ENCODE peak calls at places on chromosomes 5 and 9, in seven cellular contexts. F, J, C, B, K, U and R are unnamed samples.
A peak's percentile ranks its signal among the peaks of the same experiment; 100 is the strongest.

GRCh38 chr5:95727764-95728191 is 3.4 kb upstream of the RHOBTB3 start:
- DNase-seq in F (peak; percentile 65), J (no peak), C (no peak), B (no peak), K (no peak), U (peak; percentile 91), R (no peak)

GRCh38 chr5:139486201-139486600 is 3.6 kb upstream of the STING1 start:
- DNase-seq in F (no peak), J (peak; percentile 59), C (no peak), B (no peak), K (peak; percentile 62), U (no peak), R (no peak)

GRCh38 chr5:154309361-154309725 is 118.8 kb downstream of the GALNT10 start:
- DNase-seq in F (no peak), J (no peak), C (peak; percentile 60), B (no peak), K (no peak), U (peak; percentile 89), R (peak; percentile 32)

GRCh38 chr9:88821749-88822106 is 169.5 kb upstream of the S1PR3 start:
- DNase-seq in F (no peak), J (no peak), C (no peak), B (no peak), K (peak; percentile 22), U (no peak), R (no peak)

GRCh38 chr9:34498511-34498910 is 24.3 kb downstream of the ENHO start:
- DNase-seq in F (no peak), J (no peak), C (no peak), B (no peak), K (no peak), U (no peak), R (no peak)

GRCh38 chr5:96661101-96661840 is 905 bp upstream of the CAST start:
- DNase-seq in F (peak; percentile 31), J (no peak), C (peak; percentile 61), B (peak; percentile 23), K (no peak), U (peak; percentile 48), R (peak; percentile 80)

GRCh38 chr9:106403081-106403480 is 459.9 kb upstream of the ZNF462 start:
- DNase-seq in F (peak; percentile 52), J (no peak), C (no peak), B (no peak), K (no peak), U (peak; percentile 93), R (peak; percentile 76)

GRCh38 chr5:45779874-45780671 is 83.9 kb upstream of the HCN1 start:
- DNase-seq in F (no peak), J (no peak), C (no peak), B (no peak), K (no peak), U (no peak), R (no peak)

GRCh38 chr5:40446910-40447309 is 232.8 kb upstream of the PTGER4 start:
- DNase-seq in F (peak; percentile 28), J (no peak), C (peak; percentile 92), B (no peak), K (no peak), U (peak; percentile 55), R (peak; percentile 85)

GRCh38 chr5:17189381-17190036 is 27.9 kb upstream of the BASP1 start:
- DNase-seq in F (peak; percentile 93), J (peak; percentile 86), C (peak; percentile 86), B (peak; percentile 86), K (peak; percentile 93), U (peak; percentile 90), R (peak; percentile 89)

GRCh38 chr5:39159986-39160490 is 59.3 kb downstream of the FYB1 start:
- DNase-seq in F (no peak), J (no peak), C (no peak), B (no peak), K (no peak), U (no peak), R (no peak)
- H3K23ac ChIP-seq in F (no peak overlapping the region), J (no peak overlapping the region), C (no peak overlapping the region), B (no peak overlapping the region), K (no peak overlapping the region), U (no peak overlapping the region), R (no peak overlapping the region)

GRCh38 chr9:4666042-4666699 is at the start of gene SPATA6L:
- DNase-seq in F (peak; percentile 51), J (peak; percentile 29), C (peak; percentile 45), B (no peak), K (peak; percentile 52), U (peak; percentile 61), R (peak; percentile 73)
- H2BK5ac ChIP-seq in F (no peak within 1 kb of the TSS), J (no peak within 1 kb of the TSS), C (no peak within 1 kb of the TSS), B (no peak within 1 kb of the TSS), K (peak within 1 kb of the TSS; percentile 9), U (no peak within 1 kb of the TSS), R (peak within 1 kb of the TSS; percentile 54)

DNA sequence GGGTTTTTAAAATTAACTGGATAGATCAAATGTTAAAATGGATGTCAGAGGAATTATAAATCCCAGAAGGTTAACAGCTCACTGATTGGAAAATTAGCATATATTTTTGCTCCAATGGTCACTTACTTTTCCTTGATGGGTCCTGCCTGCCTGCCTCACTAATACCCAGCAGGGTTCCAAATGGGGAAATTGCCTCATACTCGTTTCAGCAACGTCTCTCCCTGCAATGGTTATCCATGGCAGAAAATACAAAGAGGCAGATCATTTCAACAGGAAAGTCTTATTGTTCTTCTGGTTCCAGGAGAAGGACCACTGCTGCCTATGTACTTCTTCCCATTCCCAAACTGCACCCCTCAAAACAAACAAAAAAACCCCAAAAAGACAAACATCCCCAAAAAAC is 71.3 kb downstream of the ERP44 start:
- DNase-seq in F (peak; percentile 19), J (no peak), C (no peak), B (no peak), K (no peak), U (no peak), R (no peak)
- H3K23ac ChIP-seq in F (no peak overlapping the region), J (no peak overlapping the region), C (no peak overlapping the region), B (no peak overlapping the region), K (no peak overlapping the region), U (no peak overlapping the region), R (no peak overlapping the region)

GRCh38 chr5:120012441-120012840 is 383.1 kb downstream of the FAM170A start:
- DNase-seq in F (no peak), J (no peak), C (no peak), B (no peak), K (no peak), U (no peak), R (no peak)

GRCh38 chr5:120014535-120014934 is 385.2 kb downstream of the FAM170A start:
- DNase-seq in F (no peak), J (no peak), C (peak; percentile 55), B (no peak), K (no peak), U (no peak), R (no peak)

GRCh38 chr5:120017523-120017922 is 388.2 kb downstream of the FAM170A start:
- DNase-seq in F (no peak), J (no peak), C (peak; percentile 32), B (no peak), K (no peak), U (no peak), R (peak; percentile 50)
- H2BK5ac ChIP-seq in F (no peak overlapping the region), J (no peak overlapping the region), C (no peak overlapping the region), B (no peak overlapping the region), K (no peak overlapping the region), U (no peak overlapping the region), R (no peak overlapping the region)

GRCh38 chr9:20032413-20033006 is 243.7 kb upstream of the SLC24A2 start:
- DNase-seq in F (no peak), J (no peak), C (no peak), B (no peak), K (no peak), U (no peak), R (peak; percentile 23)

GRCh38 chr9:20042312-20042711 is 253.5 kb upstream of the SLC24A2 start:
- DNase-seq in F (no peak), J (no peak), C (no peak), B (no peak), K (no peak), U (no peak), R (no peak)

GRCh38 chr9:20041717-20042116 is 252.9 kb upstream of the SLC24A2 start:
- DNase-seq in F (peak; percentile 17), J (no peak), C (no peak), B (no peak), K (no peak), U (no peak), R (no peak)

GRCh38 chr9:20040991-20041606 is 252.3 kb upstream of the SLC24A2 start:
- DNase-seq in F (peak; percentile 22), J (no peak), C (no peak), B (no peak), K (no peak), U (no peak), R (no peak)

DNA sequence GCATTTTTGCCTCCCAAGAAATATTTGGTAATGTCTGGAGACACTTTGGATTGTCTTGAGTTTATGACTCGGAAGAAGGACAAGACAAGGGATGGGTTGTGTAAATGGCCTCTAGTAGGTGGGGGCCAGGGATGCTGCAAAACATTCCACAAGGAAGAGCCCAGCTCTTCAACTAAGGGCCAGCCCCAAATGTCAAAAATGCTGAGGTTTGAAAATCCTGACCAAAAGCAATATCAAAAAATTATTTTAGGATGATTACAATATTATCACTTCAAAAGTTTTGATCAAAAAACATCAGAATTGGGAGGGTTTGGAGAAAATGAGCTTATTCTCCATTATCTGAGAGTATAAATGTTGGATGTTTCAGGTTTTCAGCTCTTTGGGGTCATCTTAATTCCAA is 248.9 kb upstream of the SLC24A2 start:
- DNase-seq in F (no peak), J (no peak), C (no peak), B (no peak), K (no peak), U (no peak), R (no peak)
- H3K23ac ChIP-seq in F (no peak overlapping the region), J (no peak overlapping the region), C (no peak overlapping the region), B (no peak overlapping the region), K (no peak overlapping the region), U (no peak overlapping the region), R (no peak overlapping the region)